ENCODE peak calls at places on chromosome 6, in four cellular contexts. O, Q, H and P are unnamed samples.

GRCh38 chr6:722077-722524 is 29.2 kb upstream of the EXOC2 start:
- DNase-seq in O (peak; percentile 51), Q (peak; percentile 69), H (peak; percentile 87), P (peak; percentile 59)

GRCh38 chr6:120260713-120261112 is 911.2 kb upstream of the MAN1A1 start:
- DNase-seq in O (no peak), Q (no peak), H (no peak), P (no peak)

GRCh38 chr6:30766461-30767157 is 22.3 kb upstream of the IER3 start:
- DNase-seq in O (no peak), Q (no peak), H (no peak), P (no peak)

GRCh38 chr6:42777126-42777822 is 4.6 kb upstream of the BICRAL start:
- DNase-seq in O (no peak), Q (no peak), H (no peak), P (no peak)

GRCh38 chr6:125678601-125679000 is 70.8 kb upstream of the HEY2 start:
- DNase-seq in O (no peak), Q (no peak), H (no peak), P (no peak)

GRCh38 chr6:105603779-105604592 is 201.1 kb upstream of the PREP start:
- DNase-seq in O (no peak), Q (no peak), H (no peak), P (no peak)

GRCh38 chr6:41228088-41228487 is at the start of gene TREML4:
- DNase-seq in O (no peak), Q (no peak), H (no peak), P (no peak)

GRCh38 chr6:125270380-125270779 is 31.4 kb downstream of the HDDC2 start:
- DNase-seq in O (no peak), Q (no peak), H (no peak), P (no peak)

GRCh38 chr6:41191569-41191968 is 9.4 kb downstream of the TREML2 start:
- DNase-seq in O (no peak), Q (peak; percentile 39), H (peak; percentile 48), P (peak; percentile 21)

GRCh38 chr6:168047841-168048723 is 30.9 kb downstream of the FRMD1 start:
- DNase-seq in O (no peak), Q (no peak), H (no peak), P (no peak)

GRCh38 chr6:2913621-2914317 is 10.7 kb upstream of the SERPINB9 start:
- DNase-seq in O (no peak), Q (no peak), H (no peak), P (no peak)